ENCODE peak calls at places on chromosomes 12 and 14, in five cellular contexts. One of them, this sample, is unnamed.
A peak's percentile ranks its signal among the peaks of the same experiment; 100 is the strongest.

GRCh38 chr12:103924761-103925641 is 5.2 kb upstream of the HSP90B1 start:
- DNase-seq in HepG2: no peak
- DNase-seq in K562: no peak
- DNase-seq in GM12878: peak; percentile 96
- DNase-seq in H1: no peak
- DNase-seq in this sample: peak; percentile 39

GRCh38 chr12:19199322-19199721 is 69.8 kb downstream of the PLEKHA5 start:
- DNase-seq in HepG2: no peak
- DNase-seq in K562: no peak
- DNase-seq in GM12878: no peak
- DNase-seq in H1: no peak
- DNase-seq in this sample: no peak

GRCh38 chr12:59652098-59652497 is 56.3 kb downstream of the SLC16A7 start:
- DNase-seq in HepG2: no peak
- DNase-seq in K562: no peak
- DNase-seq in GM12878: no peak
- DNase-seq in H1: no peak
- DNase-seq in this sample: no peak

GRCh38 chr12:120118710-120119097 is 2.2 kb upstream of the RAB35 start:
- DNase-seq in HepG2: peak; percentile 52
- DNase-seq in K562: no peak
- DNase-seq in GM12878: no peak
- DNase-seq in H1: no peak
- DNase-seq in this sample: no peak

GRCh38 chr14:60331201-60332045 is 82.4 kb downstream of the PPM1A start:
- DNase-seq in HepG2: peak; percentile 54
- DNase-seq in K562: peak; percentile 55
- DNase-seq in GM12878: peak; percentile 52
- DNase-seq in H1: peak; percentile 68
- DNase-seq in this sample: peak; percentile 67

GRCh38 chr12:70960484-70960883 is 39.9 kb upstream of the PTPRR start:
- DNase-seq in HepG2: no peak
- DNase-seq in K562: no peak
- DNase-seq in GM12878: no peak
- DNase-seq in H1: no peak
- DNase-seq in this sample: no peak

GRCh38 chr14:105925615-105926414 is 399.4 kb downstream of the TMEM121 start:
- DNase-seq in HepG2: no peak
- DNase-seq in K562: peak; percentile 0
- DNase-seq in GM12878: no peak
- DNase-seq in H1: no peak
- DNase-seq in this sample: no peak

GRCh38 chr14:79337761-79338160 is 873.5 kb downstream of the DIO2 start:
- DNase-seq in HepG2: no peak
- DNase-seq in K562: no peak
- DNase-seq in GM12878: no peak
- DNase-seq in H1: no peak
- DNase-seq in this sample: no peak

GRCh38 chr14:38074754-38075153 is 132.9 kb upstream of the SSTR1 start:
- DNase-seq in HepG2: no peak
- DNase-seq in K562: no peak
- DNase-seq in GM12878: no peak
- DNase-seq in H1: no peak
- DNase-seq in this sample: no peak

GRCh38 chr12:47346251-47347019 is 266.7 kb upstream of the AMIGO2 start:
- DNase-seq in HepG2: peak; percentile 93
- DNase-seq in K562: no peak
- DNase-seq in GM12878: no peak
- DNase-seq in H1: no peak
- DNase-seq in this sample: no peak

GRCh38 chr14:22545842-22546721 is 42.9 kb downstream of the DAD1 start:
- DNase-seq in HepG2: no peak
- DNase-seq in K562: no peak
- DNase-seq in GM12878: no peak
- DNase-seq in H1: no peak
- DNase-seq in this sample: no peak

GRCh38 chr12:77087427-77087826 is 22.1 kb upstream of the E2F7 start:
- DNase-seq in HepG2: no peak
- DNase-seq in K562: no peak
- DNase-seq in GM12878: no peak
- DNase-seq in H1: no peak
- DNase-seq in this sample: no peak

GRCh38 chr14:106277503-106277902 is 751.1 kb downstream of the TMEM121 start:
- DNase-seq in HepG2: peak; percentile 4
- DNase-seq in K562: peak; percentile 42
- DNase-seq in GM12878: no peak
- DNase-seq in H1: no peak
- DNase-seq in this sample: no peak

GRCh38 chr14:61409782-61410181 is 88.4 kb downstream of the PRKCH start:
- DNase-seq in HepG2: no peak
- DNase-seq in K562: no peak
- DNase-seq in GM12878: no peak
- DNase-seq in H1: no peak
- DNase-seq in this sample: no peak

GRCh38 chr14:75842624-75843023 is 139.2 kb downstream of the TGFB3 start:
- DNase-seq in HepG2: no peak
- DNase-seq in K562: no peak
- DNase-seq in GM12878: no peak
- DNase-seq in H1: no peak
- DNase-seq in this sample: no peak

GRCh38 chr12:7374423-7375144 is 69.4 kb downstream of the CD163L1 start:
- DNase-seq in HepG2: peak; percentile 80
- DNase-seq in K562: peak; percentile 8
- DNase-seq in GM12878: no peak
- DNase-seq in H1: peak; percentile 38
- DNase-seq in this sample: peak; percentile 47

GRCh38 chr12:71662861-71663560 is 637 bp downstream of the ZFC3H1 start:
- DNase-seq in HepG2: peak; percentile 22
- DNase-seq in K562: peak; percentile 38
- DNase-seq in GM12878: no peak
- DNase-seq in H1: no peak
- DNase-seq in this sample: no peak

GRCh38 chr12:58764100-58764953 is 156.0 kb downstream of the LRIG3 start:
- DNase-seq in HepG2: peak; percentile 15
- DNase-seq in K562: no peak
- DNase-seq in GM12878: no peak
- DNase-seq in H1: no peak
- DNase-seq in this sample: no peak

GRCh38 chr12:4779749-4780148 is 59.5 kb downstream of the GALNT8 start:
- DNase-seq in HepG2: no peak
- DNase-seq in K562: no peak
- DNase-seq in GM12878: no peak
- DNase-seq in H1: no peak
- DNase-seq in this sample: no peak

GRCh38 chr12:54420766-54421144 is 1.7 kb upstream of the ITGA5 start:
- DNase-seq in HepG2: no peak
- DNase-seq in K562: no peak
- DNase-seq in GM12878: no peak
- DNase-seq in H1: no peak
- DNase-seq in this sample: no peak

GRCh38 chr12:76375470-76375869 is 27.3 kb upstream of the BBS10 start:
- DNase-seq in HepG2: peak; percentile 5
- DNase-seq in K562: no peak
- DNase-seq in GM12878: no peak
- DNase-seq in H1: no peak
- DNase-seq in this sample: no peak

GRCh38 chr12:6333566-6333965 is 8.3 kb downstream of the TNFRSF1A start:
- DNase-seq in HepG2: no peak
- DNase-seq in K562: no peak
- DNase-seq in GM12878: no peak
- DNase-seq in H1: no peak
- DNase-seq in this sample: no peak
- TF ChIP-seq SP1 in HepG2: no peak
- TF ChIP-seq SP1 in K562: no peak
- TF ChIP-seq SP1 in GM12878: no peak
- TF ChIP-seq SP1 in H1: no peak
- TF ChIP-seq SP1 in this sample: no peak

DNA sequence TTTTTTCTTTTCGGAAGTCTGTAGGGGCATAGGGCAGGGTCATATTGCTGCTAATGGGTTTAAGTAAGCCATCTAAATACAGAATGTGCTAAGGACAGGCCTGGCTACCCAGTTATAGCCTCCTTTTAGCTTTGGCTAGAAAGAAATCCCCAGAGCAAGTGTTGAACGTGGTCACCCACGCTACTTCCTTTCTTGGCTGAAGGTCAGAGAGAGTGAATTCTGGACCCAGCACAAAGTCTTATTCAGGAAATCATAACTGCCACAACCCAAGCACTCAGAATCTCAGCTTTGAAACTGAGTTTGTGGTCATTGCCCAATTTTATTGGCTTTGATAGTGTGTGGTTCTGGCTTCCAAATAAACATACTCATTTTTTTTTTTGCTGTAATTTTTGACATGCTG is 542.1 kb upstream of the ATP2B1 start:
- DNase-seq in HepG2: no peak
- DNase-seq in K562: no peak
- DNase-seq in GM12878: no peak
- DNase-seq in H1: no peak
- DNase-seq in this sample: no peak
- TF ChIP-seq RAD21 in HepG2: no peak
- TF ChIP-seq RAD21 in K562: no peak
- TF ChIP-seq RAD21 in GM12878: no peak
- TF ChIP-seq RAD21 in H1: no peak
- TF ChIP-seq RAD21 in this sample: no peak

DNA sequence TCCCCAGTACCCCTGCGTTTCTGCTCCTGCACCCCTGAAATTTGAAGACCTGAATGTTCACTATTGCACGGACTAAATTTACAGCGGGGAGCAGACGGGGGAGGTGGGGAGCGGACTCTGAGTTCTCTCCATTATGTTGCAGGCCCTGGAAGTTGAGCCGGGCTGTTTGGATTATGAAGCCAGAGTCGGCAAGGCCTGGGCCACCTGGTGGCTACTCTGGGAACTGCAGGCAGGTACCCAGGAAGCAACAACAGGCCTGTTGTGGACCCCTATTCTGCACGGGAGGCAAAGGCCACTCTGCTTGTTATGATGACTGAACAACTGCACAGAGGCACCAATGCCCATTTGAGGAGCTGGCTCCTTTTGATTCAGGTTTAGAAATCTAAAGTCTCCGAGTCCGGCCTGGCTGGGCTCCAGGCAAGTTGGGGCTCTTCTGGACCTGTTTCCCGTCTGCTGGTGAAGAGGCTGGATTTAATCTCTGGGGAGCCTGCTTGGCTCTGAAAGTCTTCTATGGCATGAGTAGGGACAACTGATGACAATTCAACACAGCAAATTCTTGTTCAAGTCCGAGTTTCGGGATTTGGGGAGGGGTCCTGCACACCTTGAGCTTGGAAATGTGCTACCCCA is 34.1 kb upstream of the FAM181A start:
- DNase-seq in HepG2: peak; percentile 44
- DNase-seq in K562: peak; percentile 60
- DNase-seq in GM12878: no peak
- DNase-seq in H1: peak; percentile 46
- DNase-seq in this sample: peak; percentile 35
- H3K4me2 ChIP-seq in HepG2: peak overlapping the region; percentile 60
- H3K4me2 ChIP-seq in K562: no peak overlapping the region
- H3K4me2 ChIP-seq in GM12878: no peak overlapping the region
- H3K4me2 ChIP-seq in H1: peak overlapping the region; percentile 36
- H3K4me2 ChIP-seq in this sample: no peak overlapping the region

GRCh38 chr12:28742791-28743190 is 406.3 kb upstream of the FAR2 start:
- DNase-seq in HepG2: no peak
- DNase-seq in K562: no peak
- DNase-seq in GM12878: no peak
- DNase-seq in H1: no peak
- DNase-seq in this sample: no peak
- TF ChIP-seq SP1 in HepG2: no peak
- TF ChIP-seq SP1 in K562: no peak
- TF ChIP-seq SP1 in GM12878: no peak
- TF ChIP-seq SP1 in H1: no peak
- TF ChIP-seq SP1 in this sample: no peak

GRCh38 chr12:115763376-115763775 is 514.1 kb downstream of the MED13L start:
- DNase-seq in HepG2: no peak
- DNase-seq in K562: no peak
- DNase-seq in GM12878: no peak
- DNase-seq in H1: no peak
- DNase-seq in this sample: no peak

GRCh38 chr12:115761784-115762183 is 515.7 kb downstream of the MED13L start:
- DNase-seq in HepG2: no peak
- DNase-seq in K562: no peak
- DNase-seq in GM12878: no peak
- DNase-seq in H1: no peak
- DNase-seq in this sample: no peak

GRCh38 chr12:115767921-115768320 is 509.6 kb downstream of the MED13L start:
- DNase-seq in HepG2: no peak
- DNase-seq in K562: no peak
- DNase-seq in GM12878: no peak
- DNase-seq in H1: no peak
- DNase-seq in this sample: no peak

GRCh38 chr12:115762934-115763333 is 514.6 kb downstream of the MED13L start:
- DNase-seq in HepG2: no peak
- DNase-seq in K562: no peak
- DNase-seq in GM12878: no peak
- DNase-seq in H1: no peak
- DNase-seq in this sample: no peak

GRCh38 chr12:115763982-115764621 is 513.4 kb downstream of the MED13L start:
- DNase-seq in HepG2: peak; percentile 59
- DNase-seq in K562: peak; percentile 16
- DNase-seq in GM12878: no peak
- DNase-seq in H1: no peak
- DNase-seq in this sample: no peak
- TF ChIP-seq RAD21 in HepG2: no peak
- TF ChIP-seq RAD21 in K562: no peak
- TF ChIP-seq RAD21 in GM12878: no peak
- TF ChIP-seq RAD21 in H1: no peak
- TF ChIP-seq RAD21 in this sample: no peak

DNA sequence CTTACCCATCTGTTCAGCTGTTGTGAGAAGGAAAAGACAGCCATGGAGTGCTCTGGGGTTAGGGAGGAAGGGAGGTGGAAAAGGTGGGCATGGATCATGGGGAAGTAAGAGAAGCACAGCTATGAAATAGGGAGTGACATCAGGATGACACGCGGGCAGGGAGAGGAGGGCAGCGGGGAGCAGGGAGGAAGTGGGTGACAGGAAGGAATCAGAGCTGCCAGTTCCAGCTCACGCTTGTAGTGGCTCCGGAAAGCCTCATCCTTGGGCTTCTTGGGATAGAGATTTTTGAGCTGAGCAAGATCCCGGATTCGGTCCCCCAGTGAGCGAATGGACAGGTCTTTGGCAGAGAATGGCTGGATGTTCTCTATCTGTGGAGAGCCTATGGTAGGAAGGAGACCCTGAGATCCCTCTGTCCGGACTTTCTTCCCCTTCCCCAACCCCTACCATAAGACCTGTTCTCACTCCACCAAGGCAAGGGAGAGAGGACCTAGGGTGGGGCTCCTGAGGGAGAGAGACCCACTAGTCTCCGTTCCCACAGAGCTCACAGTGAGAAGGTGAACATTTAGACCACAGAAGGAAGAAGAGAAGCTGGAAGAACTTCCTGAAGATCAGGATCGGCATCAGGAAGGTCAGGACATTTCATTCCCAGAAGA is 10.3 kb downstream of the NAB2 start:
- DNase-seq in HepG2: no peak
- DNase-seq in K562: no peak
- DNase-seq in GM12878: no peak
- DNase-seq in H1: no peak
- DNase-seq in this sample: no peak
- H3K4me2 ChIP-seq in HepG2: no peak overlapping the region
- H3K4me2 ChIP-seq in K562: no peak overlapping the region
- H3K4me2 ChIP-seq in GM12878: no peak overlapping the region
- H3K4me2 ChIP-seq in H1: no peak overlapping the region
- H3K4me2 ChIP-seq in this sample: no peak overlapping the region